ENCODE peak calls at places on chromosome X, in nine cellular contexts. J, Z, I, K, E, G, D, A and S are unnamed samples.

GRCh38 chrX:134520860-134521390 is 61.0 kb downstream of the HPRT1 start:
- DNase-seq in J (no peak), Z (no peak), I (no peak), K (no peak), E (no peak), G (peak), D (peak), A (peak), S (no peak)

GRCh38 chrX:145620666-145621065 is 197.0 kb upstream of the SLITRK2 start:
- DNase-seq in J (no peak), Z (no peak), I (no peak), K (no peak), E (no peak), G (no peak), D (no peak), A (no peak), S (no peak)

GRCh38 chrX:43605351-43605750 is 50.7 kb upstream of the MAOA start:
- DNase-seq in J (no peak), Z (no peak), I (no peak), K (no peak), E (no peak), G (no peak), D (peak), A (no peak), S (no peak)

GRCh38 chrX:151722241-151722846 is 6.5 kb downstream of the FATE1 start:
- DNase-seq in J (no peak), Z (no peak), I (no peak), K (no peak), E (no peak), G (no peak), D (no peak), A (no peak), S (no peak)

GRCh38 chrX:105331244-105331643 is 110.8 kb upstream of the TEX13A start:
- DNase-seq in J (no peak), Z (no peak), I (no peak), K (no peak), E (no peak), G (no peak), D (peak), A (no peak), S (peak)

GRCh38 chrX:94065091-94065490 is 391.1 kb downstream of the FAM133A start:
- DNase-seq in J (no peak), Z (no peak), I (no peak), K (no peak), E (no peak), G (no peak), D (no peak), A (no peak), S (no peak)

GRCh38 chrX:115367455-115367854 is 77.9 kb downstream of the LUZP4 start:
- DNase-seq in J (no peak), Z (peak), I (no peak), K (no peak), E (no peak), G (no peak), D (no peak), A (peak), S (peak)

GRCh38 chrX:114251575-114251974 is 332.3 kb upstream of the HTR2C start:
- DNase-seq in J (no peak), Z (no peak), I (no peak), K (no peak), E (no peak), G (no peak), D (no peak), A (no peak), S (no peak)

GRCh38 chrX:17042046-17042445 is 95.6 kb downstream of the REPS2 start:
- DNase-seq in J (no peak), Z (no peak), I (no peak), K (no peak), E (no peak), G (no peak), D (no peak), A (no peak), S (no peak)

GRCh38 chrX:25206761-25207160 is 191.0 kb upstream of the ARX start:
- DNase-seq in J (no peak), Z (no peak), I (no peak), K (no peak), E (no peak), G (no peak), D (peak), A (no peak), S (peak)